ENCODE peak calls at places on chromosome 16, in six cellular contexts. Q is GM23338, P is IMR-90, H is AG09309, T is AG10803, S is suprapubic skin. R is an unnamed sample.

GRCh38 chr16:11418506-11418905 is 73.2 kb downstream of the RMI2 start:
- DNase-seq in Q (no peak), P (no peak), H (peak), T (peak), S (no peak), R (no peak)

GRCh38 chr16:89983550-89983949 is 35.0 kb downstream of the DEF8 start:
- DNase-seq in Q (no peak), P (no peak), H (no peak), T (no peak), S (no peak), R (no peak)

GRCh38 chr16:4207229-4207628 is 34.7 kb downstream of the SRL start:
- DNase-seq in Q (no peak), P (no peak), H (no peak), T (no peak), S (no peak), R (no peak)

GRCh38 chr16:74225278-74225677 is 71.3 kb upstream of the PSMD7 start:
- DNase-seq in Q (no peak), P (peak), H (no peak), T (no peak), S (no peak), R (no peak)

GRCh38 chr16:9525037-9525436 is 433.6 kb downstream of the HAPSTR1 start:
- DNase-seq in Q (no peak), P (no peak), H (no peak), T (no peak), S (no peak), R (no peak)

GRCh38 chr16:82936941-82937551 is 310.3 kb downstream of the CDH13 start:
- DNase-seq in Q (no peak), P (peak), H (no peak), T (peak), S (no peak), R (peak)

GRCh38 chr16:77402118-77402517 is 32.7 kb downstream of the ADAMTS18 start:
- DNase-seq in Q (no peak), P (no peak), H (no peak), T (no peak), S (no peak), R (no peak)

GRCh38 chr16:47886631-47887415 is 269.0 kb downstream of the ABCC12 start:
- DNase-seq in Q (no peak), P (no peak), H (no peak), T (no peak), S (no peak), R (no peak)

GRCh38 chr16:82874672-82875071 is 247.9 kb downstream of the CDH13 start:
- DNase-seq in Q (peak), P (no peak), H (no peak), T (no peak), S (no peak), R (no peak)

GRCh38 chr16:20704281-20704680 is 6.8 kb upstream of the ACSM1 start:
- DNase-seq in Q (no peak), P (no peak), H (no peak), T (no peak), S (no peak), R (no peak)

GRCh38 chr16:51701025-51701424 is 550.0 kb upstream of the SALL1 start:
- DNase-seq in Q (no peak), P (no peak), H (no peak), T (no peak), S (no peak), R (peak)

GRCh38 chr16:59591480-59591879 is 857.4 kb upstream of the GOT2 start:
- DNase-seq in Q (no peak), P (peak), H (no peak), T (peak), S (no peak), R (no peak)

GRCh38 chr16:85192233-85192632 is 80.0 kb upstream of the CIBAR2 start:
- DNase-seq in Q (no peak), P (no peak), H (no peak), T (no peak), S (no peak), R (peak)

GRCh38 chr16:86935323-86935669 is 356.9 kb downstream of the FOXL1 start:
- DNase-seq in Q (no peak), P (no peak), H (no peak), T (no peak), S (no peak), R (no peak)
- H3K4me3 ChIP-seq in Q (no peak), P (no peak), H (no peak), T (no peak), S (no peak), R (no peak)

GRCh38 chr16:86575754-86576557 is 2.4 kb upstream of the FOXL1 start:
- DNase-seq in Q (peak), P (peak), H (peak), T (peak), S (no peak), R (peak)
- TF ChIP-seq CTCF in Q (peak), P (peak), H (peak), T (peak), S (peak), R (peak)

GRCh38 chr16:831571-832443 is 31.3 kb upstream of the GNG13 start:
- DNase-seq in Q (no peak), P (no peak), H (no peak), T (no peak), S (no peak), R (no peak)
- H3K4me3 ChIP-seq in Q (no peak), P (no peak), H (no peak), T (no peak), S (no peak), R (no peak)

GRCh38 chr16:69701866-69702265 is 24.5 kb downstream of the NQO1 start:
- DNase-seq in Q (no peak), P (no peak), H (no peak), T (no peak), S (no peak), R (no peak)
- TF ChIP-seq CTCF in Q (no peak), P (no peak), H (no peak), T (no peak), S (no peak), R (no peak)

GRCh38 chr16:56636616-56637413 is 1.7 kb upstream of the MT1A start:
- DNase-seq in Q (no peak), P (no peak), H (no peak), T (no peak), S (no peak), R (no peak)

GRCh38 chr16:56635441-56635967 is 3.0 kb upstream of the MT1A start:
- DNase-seq in Q (peak), P (no peak), H (no peak), T (no peak), S (no peak), R (no peak)

GRCh38 chr16:56632848-56633365 is 448 bp downstream of the MT1M start:
- DNase-seq in Q (no peak), P (no peak), H (no peak), T (no peak), S (no peak), R (no peak)

GRCh38 chr16:56633535-56633934 is 1.1 kb downstream of the MT1M start:
- DNase-seq in Q (no peak), P (no peak), H (no peak), T (no peak), S (no peak), R (no peak)

DNA sequence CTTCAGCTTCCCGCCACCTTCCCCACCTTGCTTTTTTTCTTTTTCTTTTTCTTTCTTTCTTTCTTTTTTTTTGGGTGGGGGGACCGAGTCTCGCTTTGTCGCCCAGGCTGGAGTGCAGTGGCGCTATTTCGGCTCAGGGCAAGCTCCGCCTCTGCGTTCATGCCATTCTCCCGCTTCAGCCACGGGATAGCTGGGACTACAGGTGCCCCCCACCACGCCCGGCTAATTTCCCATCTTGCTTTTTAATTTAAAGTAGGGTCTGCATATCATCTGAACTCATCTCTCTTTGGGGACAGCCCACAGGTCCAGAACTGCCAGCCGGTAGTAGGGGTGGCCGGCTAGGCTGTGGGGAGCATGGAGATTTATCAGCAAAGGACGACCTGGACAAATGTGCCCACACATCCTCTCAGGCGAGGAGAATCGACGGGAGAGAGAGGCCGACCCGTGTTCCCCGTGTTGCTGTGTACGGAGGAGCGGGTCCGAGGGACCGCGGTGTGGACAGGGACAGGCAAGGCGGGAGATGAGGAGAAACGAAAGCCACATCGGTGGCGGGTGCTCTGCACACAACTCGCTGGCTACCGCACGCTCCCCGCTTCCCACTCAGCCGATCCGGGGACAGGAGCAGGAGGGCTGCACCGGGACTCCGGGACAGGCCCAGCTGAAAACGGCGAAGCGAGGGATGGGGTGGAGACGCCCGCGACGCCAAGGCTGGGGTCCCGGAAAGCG is 2.4 kb downstream of the MT1M start:
- DNase-seq in Q (peak), P (no peak), H (no peak), T (no peak), S (no peak), R (no peak)
- H3K4me3 ChIP-seq in Q (peak), P (peak), H (no peak), T (no peak), S (peak), R (no peak)

DNA sequence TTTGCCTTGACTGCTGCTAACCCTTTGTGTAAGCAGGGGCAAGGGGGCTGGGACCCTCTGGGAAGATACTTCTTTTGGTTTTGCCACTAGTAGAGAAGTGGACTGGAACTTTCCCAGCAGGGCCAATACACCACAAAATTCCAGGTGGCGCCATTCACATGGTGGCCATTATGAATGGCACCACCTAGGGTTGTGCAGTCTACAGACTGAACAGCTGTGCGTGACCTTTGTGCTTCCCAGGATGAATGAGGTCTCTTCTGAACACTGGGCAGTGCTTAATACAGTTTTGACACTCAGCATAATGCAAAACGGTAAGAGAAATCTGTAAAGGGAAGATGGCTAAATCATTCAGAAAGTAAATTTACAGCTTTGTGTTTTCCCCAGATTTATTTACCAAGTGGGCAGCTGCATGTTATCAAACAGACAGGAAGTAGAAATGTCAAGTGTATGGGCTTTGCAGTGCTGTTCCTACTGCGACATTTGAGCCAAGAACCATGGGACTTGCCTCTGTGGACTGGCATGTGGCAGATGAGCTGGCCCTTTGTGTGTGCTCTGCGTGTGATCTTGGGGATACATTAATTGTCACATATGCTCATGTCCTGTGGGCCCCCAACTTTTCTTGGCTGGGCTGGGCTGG is 9.2 kb downstream of the SYT17 start:
- DNase-seq in Q (peak), P (no peak), H (no peak), T (no peak), S (no peak), R (no peak)
- TF ChIP-seq CTCF in Q (peak), P (no peak), H (no peak), T (no peak), S (no peak), R (no peak)

DNA sequence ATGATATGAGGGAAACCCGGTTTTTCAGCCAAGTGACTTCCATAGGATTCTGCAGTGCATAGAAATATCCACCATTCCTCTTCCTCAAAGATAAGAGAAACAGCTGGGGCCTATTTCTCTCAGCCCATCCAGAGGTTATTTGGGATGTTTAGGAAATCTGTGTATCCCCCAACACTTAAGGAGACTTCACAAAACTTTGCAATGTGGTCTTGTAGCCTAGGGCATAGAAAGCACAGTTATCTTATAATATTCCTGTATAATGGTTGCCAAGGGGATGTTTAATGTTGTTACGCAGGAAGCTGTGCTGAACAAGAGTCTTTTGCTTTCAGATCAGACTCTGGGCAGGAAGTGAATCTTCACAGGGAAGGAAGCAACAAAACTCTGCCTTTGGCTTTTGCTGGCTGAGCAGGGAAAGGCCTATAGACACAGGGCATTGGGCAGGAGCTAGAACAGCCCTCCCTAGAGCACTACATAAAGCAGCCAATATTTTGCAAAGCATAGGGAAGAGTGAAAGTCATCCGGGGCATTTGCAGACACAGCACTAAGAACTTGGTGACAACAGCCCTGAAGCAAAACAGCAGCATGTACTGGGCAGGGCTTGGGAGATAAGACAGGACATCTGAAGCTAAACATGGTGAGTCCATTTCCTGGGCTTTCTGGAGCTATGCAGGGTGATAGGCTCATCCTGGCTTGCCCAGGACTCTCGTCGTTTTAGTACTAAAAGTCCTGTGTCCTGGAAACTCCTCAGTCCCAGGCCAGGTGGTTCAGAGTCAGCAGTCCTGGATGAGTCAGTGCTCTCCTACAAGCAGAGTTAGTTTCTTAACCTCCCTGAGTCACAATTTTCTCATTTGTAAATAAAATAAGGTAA is 18.7 kb upstream of the BEAN1 start:
- DNase-seq in Q (peak), P (peak), H (no peak), T (peak), S (no peak), R (peak)
- H3K4me3 ChIP-seq in Q (no peak), P (peak), H (no peak), T (no peak), S (peak), R (peak)

GRCh38 chr16:28924399-28924761 is 658 bp downstream of the RABEP2 start:
- DNase-seq in Q (no peak), P (no peak), H (no peak), T (no peak), S (no peak), R (no peak)
- TF ChIP-seq CTCF in Q (peak), P (no peak), H (no peak), T (no peak), S (peak), R (peak)

GRCh38 chr16:58128181-58128631 is 975 bp downstream of the CFAP20 start:
- DNase-seq in Q (no peak), P (no peak), H (no peak), T (peak), S (no peak), R (no peak)
- H3K4me3 ChIP-seq in Q (peak), P (peak), H (peak), T (peak), S (peak), R (peak)

GRCh38 chr16:15691046-15691445 is 41.0 kb downstream of the NDE1 start:
- DNase-seq in Q (no peak), P (no peak), H (no peak), T (no peak), S (no peak), R (no peak)
- TF ChIP-seq CTCF in Q (no peak), P (no peak), H (no peak), T (no peak), S (no peak), R (no peak)